ENCODE peak calls at places on chromosomes 2 and 18, in eight cellular contexts. One of them, this sample, is unnamed. For H3K4me1, the result is how much of the 10 kb centered on the place peaks cover.

GRCh38 chr2:63853527-63854310 is 12.0 kb downstream of the UGP2 start:
- DNase-seq in right atrium auricular region: no peak
- DNase-seq in left ventricle myocardium inferior: no peak
- DNase-seq in cardiac muscle cell: no peak
- DNase-seq in tibial artery: no peak
- DNase-seq in left lung: no peak
- DNase-seq in IMR-90: no peak
- DNase-seq in CD8-positive, alpha-beta T cell: no peak
- DNase-seq in this sample: peak

GRCh38 chr2:23199115-23199918 is 185.7 kb upstream of the KLHL29 start:
- DNase-seq in right atrium auricular region: no peak
- DNase-seq in left ventricle myocardium inferior: no peak
- DNase-seq in cardiac muscle cell: no peak
- DNase-seq in tibial artery: no peak
- DNase-seq in left lung: no peak
- DNase-seq in IMR-90: peak
- DNase-seq in CD8-positive, alpha-beta T cell: no peak
- DNase-seq in this sample: no peak

GRCh38 chr2:151976945-151977353 is 121.9 kb downstream of the CACNB4 start:
- DNase-seq in right atrium auricular region: no peak
- DNase-seq in left ventricle myocardium inferior: no peak
- DNase-seq in cardiac muscle cell: no peak
- DNase-seq in tibial artery: no peak
- DNase-seq in left lung: no peak
- DNase-seq in IMR-90: no peak
- DNase-seq in CD8-positive, alpha-beta T cell: no peak
- DNase-seq in this sample: no peak

GRCh38 chr18:13445241-13445897 is 226.8 kb downstream of the LDLRAD4 start:
- DNase-seq in right atrium auricular region: no peak
- DNase-seq in left ventricle myocardium inferior: no peak
- DNase-seq in cardiac muscle cell: no peak
- DNase-seq in tibial artery: peak
- DNase-seq in left lung: no peak
- DNase-seq in IMR-90: no peak
- DNase-seq in CD8-positive, alpha-beta T cell: no peak
- DNase-seq in this sample: no peak

GRCh38 chr18:55996726-55997125 is 408.7 kb upstream of the TCF4 start:
- DNase-seq in right atrium auricular region: no peak
- DNase-seq in left ventricle myocardium inferior: no peak
- DNase-seq in cardiac muscle cell: no peak
- DNase-seq in tibial artery: no peak
- DNase-seq in left lung: no peak
- DNase-seq in IMR-90: no peak
- DNase-seq in CD8-positive, alpha-beta T cell: no peak
- DNase-seq in this sample: no peak

GRCh38 chr2:217915706-217916105 is 87.1 kb downstream of the TNS1 start:
- DNase-seq in right atrium auricular region: no peak
- DNase-seq in left ventricle myocardium inferior: no peak
- DNase-seq in cardiac muscle cell: no peak
- DNase-seq in tibial artery: peak
- DNase-seq in left lung: peak
- DNase-seq in IMR-90: no peak
- DNase-seq in CD8-positive, alpha-beta T cell: no peak
- DNase-seq in this sample: no peak

GRCh38 chr2:117983040-117983439 is 30.8 kb downstream of the CCDC93 start:
- DNase-seq in right atrium auricular region: no peak
- DNase-seq in left ventricle myocardium inferior: no peak
- DNase-seq in cardiac muscle cell: no peak
- DNase-seq in tibial artery: no peak
- DNase-seq in left lung: no peak
- DNase-seq in IMR-90: no peak
- DNase-seq in CD8-positive, alpha-beta T cell: no peak
- DNase-seq in this sample: no peak

GRCh38 chr2:54767921-54768320 is 44.5 kb downstream of the EML6 start:
- DNase-seq in right atrium auricular region: no peak
- DNase-seq in left ventricle myocardium inferior: no peak
- DNase-seq in cardiac muscle cell: no peak
- DNase-seq in tibial artery: no peak
- DNase-seq in left lung: no peak
- DNase-seq in IMR-90: peak
- DNase-seq in CD8-positive, alpha-beta T cell: no peak
- DNase-seq in this sample: no peak

GRCh38 chr2:235050992-235051351 is 99.2 kb downstream of the SH3BP4 start:
- DNase-seq in right atrium auricular region: peak
- DNase-seq in left ventricle myocardium inferior: peak
- DNase-seq in cardiac muscle cell: peak
- DNase-seq in tibial artery: peak
- DNase-seq in left lung: no peak
- DNase-seq in IMR-90: peak
- DNase-seq in CD8-positive, alpha-beta T cell: no peak
- DNase-seq in this sample: peak

GRCh38 chr2:9154061-9154460 is 52.6 kb upstream of the ASAP2 start:
- DNase-seq in right atrium auricular region: no peak
- DNase-seq in left ventricle myocardium inferior: no peak
- DNase-seq in cardiac muscle cell: no peak
- DNase-seq in tibial artery: no peak
- DNase-seq in left lung: no peak
- DNase-seq in IMR-90: no peak
- DNase-seq in CD8-positive, alpha-beta T cell: no peak
- DNase-seq in this sample: no peak

GRCh38 chr2:191885103-191885502 is 38.2 kb upstream of the CAVIN2 start:
- DNase-seq in right atrium auricular region: no peak
- DNase-seq in left ventricle myocardium inferior: no peak
- DNase-seq in cardiac muscle cell: no peak
- DNase-seq in tibial artery: no peak
- DNase-seq in left lung: no peak
- DNase-seq in IMR-90: no peak
- DNase-seq in CD8-positive, alpha-beta T cell: no peak
- DNase-seq in this sample: no peak

GRCh38 chr2:7392076-7392787 is 475.0 kb downstream of the RNF144A start:
- DNase-seq in right atrium auricular region: no peak
- DNase-seq in left ventricle myocardium inferior: peak
- DNase-seq in cardiac muscle cell: no peak
- DNase-seq in tibial artery: no peak
- DNase-seq in left lung: no peak
- DNase-seq in IMR-90: no peak
- DNase-seq in CD8-positive, alpha-beta T cell: no peak
- DNase-seq in this sample: no peak

GRCh38 chr18:8322486-8322885 is 286.8 kb upstream of the RAB12 start:
- DNase-seq in right atrium auricular region: no peak
- DNase-seq in left ventricle myocardium inferior: no peak
- DNase-seq in cardiac muscle cell: no peak
- DNase-seq in tibial artery: no peak
- DNase-seq in left lung: no peak
- DNase-seq in IMR-90: no peak
- DNase-seq in CD8-positive, alpha-beta T cell: no peak
- DNase-seq in this sample: no peak

GRCh38 chr18:49591271-49591670 is 29.4 kb downstream of the LIPG start:
- DNase-seq in right atrium auricular region: no peak
- DNase-seq in left ventricle myocardium inferior: no peak
- DNase-seq in cardiac muscle cell: no peak
- DNase-seq in tibial artery: no peak
- DNase-seq in left lung: no peak
- DNase-seq in IMR-90: no peak
- DNase-seq in CD8-positive, alpha-beta T cell: no peak
- DNase-seq in this sample: no peak

GRCh38 chr2:11577101-11577883 is 43.4 kb downstream of the GREB1 start:
- DNase-seq in right atrium auricular region: no peak
- DNase-seq in left ventricle myocardium inferior: no peak
- DNase-seq in cardiac muscle cell: no peak
- DNase-seq in tibial artery: no peak
- DNase-seq in left lung: no peak
- DNase-seq in IMR-90: no peak
- DNase-seq in CD8-positive, alpha-beta T cell: no peak
- DNase-seq in this sample: no peak

GRCh38 chr18:59867337-59868104 is 32.3 kb upstream of the PMAIP1 start:
- DNase-seq in right atrium auricular region: no peak
- DNase-seq in left ventricle myocardium inferior: no peak
- DNase-seq in cardiac muscle cell: no peak
- DNase-seq in tibial artery: no peak
- DNase-seq in left lung: no peak
- DNase-seq in IMR-90: no peak
- DNase-seq in CD8-positive, alpha-beta T cell: no peak
- DNase-seq in this sample: no peak

GRCh38 chr18:59874166-59874565 is 25.6 kb upstream of the PMAIP1 start:
- DNase-seq in right atrium auricular region: no peak
- DNase-seq in left ventricle myocardium inferior: no peak
- DNase-seq in cardiac muscle cell: no peak
- DNase-seq in tibial artery: no peak
- DNase-seq in left lung: no peak
- DNase-seq in IMR-90: peak
- DNase-seq in CD8-positive, alpha-beta T cell: no peak
- DNase-seq in this sample: no peak

GRCh38 chr18:59871711-59872362 is 28.0 kb upstream of the PMAIP1 start:
- DNase-seq in right atrium auricular region: no peak
- DNase-seq in left ventricle myocardium inferior: no peak
- DNase-seq in cardiac muscle cell: no peak
- DNase-seq in tibial artery: no peak
- DNase-seq in left lung: no peak
- DNase-seq in IMR-90: no peak
- DNase-seq in CD8-positive, alpha-beta T cell: no peak
- DNase-seq in this sample: no peak

GRCh38 chr18:59873616-59874015 is 26.2 kb upstream of the PMAIP1 start:
- DNase-seq in right atrium auricular region: no peak
- DNase-seq in left ventricle myocardium inferior: no peak
- DNase-seq in cardiac muscle cell: no peak
- DNase-seq in tibial artery: no peak
- DNase-seq in left lung: no peak
- DNase-seq in IMR-90: peak
- DNase-seq in CD8-positive, alpha-beta T cell: no peak
- DNase-seq in this sample: no peak

GRCh38 chr18:59870623-59871130 is 29.1 kb upstream of the PMAIP1 start:
- DNase-seq in right atrium auricular region: no peak
- DNase-seq in left ventricle myocardium inferior: no peak
- DNase-seq in cardiac muscle cell: no peak
- DNase-seq in tibial artery: no peak
- DNase-seq in left lung: no peak
- DNase-seq in IMR-90: peak
- DNase-seq in CD8-positive, alpha-beta T cell: no peak
- DNase-seq in this sample: no peak
- H3K4me3 ChIP-seq in right atrium auricular region: no peak
- H3K4me3 ChIP-seq in left ventricle myocardium inferior: no peak
- H3K4me3 ChIP-seq in cardiac muscle cell: no peak
- H3K4me3 ChIP-seq in tibial artery: no peak
- H3K4me3 ChIP-seq in left lung: no peak
- H3K4me3 ChIP-seq in IMR-90: no peak
- H3K4me3 ChIP-seq in CD8-positive, alpha-beta T cell: no peak
- H3K4me3 ChIP-seq in this sample: no peak

GRCh38 chr2:59308108-59308507 is 1067.0 kb upstream of the FANCL start:
- DNase-seq in right atrium auricular region: no peak
- DNase-seq in left ventricle myocardium inferior: no peak
- DNase-seq in cardiac muscle cell: no peak
- DNase-seq in tibial artery: no peak
- DNase-seq in left lung: no peak
- DNase-seq in IMR-90: no peak
- DNase-seq in CD8-positive, alpha-beta T cell: no peak
- DNase-seq in this sample: no peak

GRCh38 chr2:59312022-59312421 is 1070.9 kb upstream of the FANCL start:
- DNase-seq in right atrium auricular region: no peak
- DNase-seq in left ventricle myocardium inferior: no peak
- DNase-seq in cardiac muscle cell: no peak
- DNase-seq in tibial artery: no peak
- DNase-seq in left lung: no peak
- DNase-seq in IMR-90: no peak
- DNase-seq in CD8-positive, alpha-beta T cell: no peak
- DNase-seq in this sample: no peak

GRCh38 chr2:59303272-59303671 is 1062.1 kb upstream of the FANCL start:
- DNase-seq in right atrium auricular region: no peak
- DNase-seq in left ventricle myocardium inferior: no peak
- DNase-seq in cardiac muscle cell: no peak
- DNase-seq in tibial artery: no peak
- DNase-seq in left lung: no peak
- DNase-seq in IMR-90: no peak
- DNase-seq in CD8-positive, alpha-beta T cell: no peak
- DNase-seq in this sample: no peak

GRCh38 chr2:59302683-59303082 is 1061.6 kb upstream of the FANCL start:
- DNase-seq in right atrium auricular region: no peak
- DNase-seq in left ventricle myocardium inferior: no peak
- DNase-seq in cardiac muscle cell: no peak
- DNase-seq in tibial artery: no peak
- DNase-seq in left lung: no peak
- DNase-seq in IMR-90: no peak
- DNase-seq in CD8-positive, alpha-beta T cell: no peak
- DNase-seq in this sample: no peak

GRCh38 chr2:59307196-59307595 is 1066.1 kb upstream of the FANCL start:
- DNase-seq in right atrium auricular region: no peak
- DNase-seq in left ventricle myocardium inferior: no peak
- DNase-seq in cardiac muscle cell: no peak
- DNase-seq in tibial artery: no peak
- DNase-seq in left lung: no peak
- DNase-seq in IMR-90: no peak
- DNase-seq in CD8-positive, alpha-beta T cell: no peak
- DNase-seq in this sample: no peak
- H3K4me1 ChIP-seq in right atrium auricular region: under half
- H3K4me1 ChIP-seq in left ventricle myocardium inferior: under half
- H3K4me1 ChIP-seq in cardiac muscle cell: under half
- H3K4me1 ChIP-seq in tibial artery: under half
- H3K4me1 ChIP-seq in left lung: under half
- H3K4me1 ChIP-seq in IMR-90: under half
- H3K4me1 ChIP-seq in CD8-positive, alpha-beta T cell: under half
- H3K4me1 ChIP-seq in this sample: under half

DNA sequence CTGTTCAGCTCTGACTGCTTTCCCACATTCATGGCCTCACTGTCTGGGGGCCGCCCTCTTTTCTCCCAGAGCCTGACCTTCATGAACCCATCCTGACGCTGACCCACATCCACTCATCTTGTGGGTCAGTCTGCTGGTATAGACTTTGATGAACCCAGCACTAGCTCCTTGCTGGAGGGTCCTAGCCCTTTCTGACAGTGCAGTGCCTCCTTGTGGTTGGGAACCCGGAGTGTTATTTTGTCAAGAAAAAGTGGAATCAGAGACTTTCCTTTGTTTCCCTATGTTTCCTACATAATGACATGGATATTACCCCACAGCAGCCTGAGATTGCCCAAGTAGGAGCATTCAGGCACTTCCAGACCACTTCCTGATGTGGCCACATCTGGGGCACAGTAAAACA is 19.3 kb upstream of the OSR1 start:
- DNase-seq in right atrium auricular region: no peak
- DNase-seq in left ventricle myocardium inferior: no peak
- DNase-seq in cardiac muscle cell: no peak
- DNase-seq in tibial artery: no peak
- DNase-seq in left lung: no peak
- DNase-seq in IMR-90: no peak
- DNase-seq in CD8-positive, alpha-beta T cell: no peak
- DNase-seq in this sample: no peak
- TF ChIP-seq CTCF in right atrium auricular region: no peak
- TF ChIP-seq CTCF in left ventricle myocardium inferior: no peak
- TF ChIP-seq CTCF in cardiac muscle cell: no peak
- TF ChIP-seq CTCF in tibial artery: no peak
- TF ChIP-seq CTCF in left lung: no peak
- TF ChIP-seq CTCF in IMR-90: peak
- TF ChIP-seq CTCF in CD8-positive, alpha-beta T cell: peak
- TF ChIP-seq CTCF in this sample: no peak

DNA sequence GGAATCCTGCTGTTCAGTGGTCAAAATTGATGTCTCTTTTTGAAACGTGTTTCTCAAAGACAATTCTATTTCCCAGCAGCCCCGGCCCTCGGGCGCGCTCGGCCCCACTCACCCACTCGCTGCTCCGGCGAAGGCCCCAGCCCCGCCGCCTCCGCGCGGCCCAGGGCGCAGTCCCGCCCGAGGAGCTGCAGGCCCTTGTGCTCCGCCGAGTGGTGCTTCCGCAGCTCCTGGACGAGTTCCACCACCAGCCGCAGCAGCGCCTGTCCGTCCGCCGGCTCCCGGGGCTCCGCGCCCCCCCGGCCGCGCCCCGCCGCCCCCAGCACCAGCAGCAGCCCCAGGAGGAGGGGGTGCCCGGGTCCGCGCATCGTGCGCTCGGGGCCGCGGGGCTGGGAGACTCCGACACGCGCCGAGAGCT is 413 bp downstream of the ALKAL2 start:
- DNase-seq in right atrium auricular region: no peak
- DNase-seq in left ventricle myocardium inferior: no peak
- DNase-seq in cardiac muscle cell: peak
- DNase-seq in tibial artery: no peak
- DNase-seq in left lung: peak
- DNase-seq in IMR-90: peak
- DNase-seq in CD8-positive, alpha-beta T cell: no peak
- DNase-seq in this sample: no peak
- H3K4me3 ChIP-seq in right atrium auricular region: peak
- H3K4me3 ChIP-seq in left ventricle myocardium inferior: peak
- H3K4me3 ChIP-seq in cardiac muscle cell: peak
- H3K4me3 ChIP-seq in tibial artery: peak
- H3K4me3 ChIP-seq in left lung: peak
- H3K4me3 ChIP-seq in IMR-90: peak
- H3K4me3 ChIP-seq in CD8-positive, alpha-beta T cell: no peak
- H3K4me3 ChIP-seq in this sample: peak

This sample was measured in gastrocnemius medialis.